ENCODE peak calls at places on chromosomes 3 and 15, in five cellular contexts. One of them, this sample, is unnamed.

GRCh38 chr15:63797901-63798300 is 35.8 kb downstream of the HERC1 start:
- DNase-seq in K562: no peak
- DNase-seq in A549: no peak
- DNase-seq in HepG2: no peak
- DNase-seq in H1: no peak
- DNase-seq in this sample: no peak

GRCh38 chr3:170869240-170869592 is 779 bp downstream of the RPL22L1 start:
- DNase-seq in K562: no peak
- DNase-seq in A549: no peak
- DNase-seq in HepG2: no peak
- DNase-seq in H1: no peak
- DNase-seq in this sample: peak; percentile 22

GRCh38 chr3:25354071-25354470 is 74.0 kb upstream of the RARB start:
- DNase-seq in K562: no peak
- DNase-seq in A549: no peak
- DNase-seq in HepG2: no peak
- DNase-seq in H1: no peak
- DNase-seq in this sample: no peak

GRCh38 chr15:45456212-45457106 is 66.1 kb downstream of the SLC30A4 start:
- DNase-seq in K562: peak; percentile 65
- DNase-seq in A549: peak; percentile 92
- DNase-seq in HepG2: peak; percentile 65
- DNase-seq in H1: no peak
- DNase-seq in this sample: peak; percentile 81

GRCh38 chr15:65532738-65533051 is 2.4 kb downstream of the HACD3 start:
- DNase-seq in K562: peak; percentile 25
- DNase-seq in A549: peak; percentile 43
- DNase-seq in HepG2: peak; percentile 79
- DNase-seq in H1: no peak
- DNase-seq in this sample: no peak

GRCh38 chr3:143134446-143134845 is 14.9 kb downstream of the CHST2 start:
- DNase-seq in K562: peak; percentile 19
- DNase-seq in A549: no peak
- DNase-seq in HepG2: no peak
- DNase-seq in H1: no peak
- DNase-seq in this sample: peak; percentile 18

GRCh38 chr3:145776782-145777408 is 384.1 kb downstream of the PLOD2 start:
- DNase-seq in K562: peak; percentile 22
- DNase-seq in A549: peak; percentile 68
- DNase-seq in HepG2: peak; percentile 47
- DNase-seq in H1: peak; percentile 70
- DNase-seq in this sample: peak; percentile 80

GRCh38 chr3:9088431-9089353 is 125.4 kb upstream of the RAD18 start:
- DNase-seq in K562: no peak
- DNase-seq in A549: no peak
- DNase-seq in HepG2: no peak
- DNase-seq in H1: no peak
- DNase-seq in this sample: no peak

GRCh38 chr3:200747-201146 is 4.2 kb downstream of the CHL1 start:
- DNase-seq in K562: no peak
- DNase-seq in A549: no peak
- DNase-seq in HepG2: no peak
- DNase-seq in H1: no peak
- DNase-seq in this sample: no peak

GRCh38 chr15:90581771-90582471 is 52.2 kb downstream of the CRTC3 start:
- DNase-seq in K562: no peak
- DNase-seq in A549: no peak
- DNase-seq in HepG2: no peak
- DNase-seq in H1: no peak
- DNase-seq in this sample: no peak

GRCh38 chr15:78100886-78101285 is 8.5 kb downstream of the SH2D7 start:
- DNase-seq in K562: no peak
- DNase-seq in A549: no peak
- DNase-seq in HepG2: no peak
- DNase-seq in H1: no peak
- DNase-seq in this sample: no peak

GRCh38 chr15:78178056-78178455 is 28.9 kb downstream of the IDH3A start:
- DNase-seq in K562: no peak
- DNase-seq in A549: no peak
- DNase-seq in HepG2: no peak
- DNase-seq in H1: no peak
- DNase-seq in this sample: no peak

GRCh38 chr3:142651711-142652110 is 55.5 kb downstream of the PLS1 start:
- DNase-seq in K562: no peak
- DNase-seq in A549: no peak
- DNase-seq in HepG2: no peak
- DNase-seq in H1: no peak
- DNase-seq in this sample: no peak

GRCh38 chr3:126314305-126315082 is 42.7 kb downstream of the KLF15 start:
- DNase-seq in K562: no peak
- DNase-seq in A549: no peak
- DNase-seq in HepG2: no peak
- DNase-seq in H1: peak; percentile 29
- DNase-seq in this sample: no peak

GRCh38 chr15:42679285-42680141 is 57.4 kb downstream of the CDAN1 start:
- DNase-seq in K562: no peak
- DNase-seq in A549: peak; percentile 5
- DNase-seq in HepG2: no peak
- DNase-seq in H1: no peak
- DNase-seq in this sample: no peak

GRCh38 chr3:58414538-58415197 is 19.0 kb downstream of the PDHB start:
- DNase-seq in K562: peak; percentile 37
- DNase-seq in A549: peak; percentile 51
- DNase-seq in HepG2: peak; percentile 38
- DNase-seq in H1: peak; percentile 61
- DNase-seq in this sample: peak; percentile 79

GRCh38 chr3:69409831-69410230 is 23.9 kb upstream of the FRMD4B start:
- DNase-seq in K562: no peak
- DNase-seq in A549: no peak
- DNase-seq in HepG2: no peak
- DNase-seq in H1: no peak
- DNase-seq in this sample: no peak

GRCh38 chr15:82810061-82810862 is 834 bp downstream of the WHAMM start:
- DNase-seq in K562: no peak
- DNase-seq in A549: peak; percentile 49
- DNase-seq in HepG2: peak; percentile 39
- DNase-seq in H1: peak; percentile 69
- DNase-seq in this sample: peak; percentile 60

GRCh38 chr3:32934150-32934742 is 17.2 kb upstream of the CCR4 start:
- DNase-seq in K562: no peak
- DNase-seq in A549: peak; percentile 21
- DNase-seq in HepG2: no peak
- DNase-seq in H1: no peak
- DNase-seq in this sample: peak; percentile 22

GRCh38 chr3:177144922-177145321 is 52.4 kb downstream of the TBL1XR1 start:
- DNase-seq in K562: no peak
- DNase-seq in A549: no peak
- DNase-seq in HepG2: no peak
- DNase-seq in H1: no peak
- DNase-seq in this sample: no peak

GRCh38 chr15:28942046-28942445 is 56.3 kb downstream of the APBA2 start:
- DNase-seq in K562: no peak
- DNase-seq in A549: no peak
- DNase-seq in HepG2: no peak
- DNase-seq in H1: no peak
- DNase-seq in this sample: no peak

DNA sequence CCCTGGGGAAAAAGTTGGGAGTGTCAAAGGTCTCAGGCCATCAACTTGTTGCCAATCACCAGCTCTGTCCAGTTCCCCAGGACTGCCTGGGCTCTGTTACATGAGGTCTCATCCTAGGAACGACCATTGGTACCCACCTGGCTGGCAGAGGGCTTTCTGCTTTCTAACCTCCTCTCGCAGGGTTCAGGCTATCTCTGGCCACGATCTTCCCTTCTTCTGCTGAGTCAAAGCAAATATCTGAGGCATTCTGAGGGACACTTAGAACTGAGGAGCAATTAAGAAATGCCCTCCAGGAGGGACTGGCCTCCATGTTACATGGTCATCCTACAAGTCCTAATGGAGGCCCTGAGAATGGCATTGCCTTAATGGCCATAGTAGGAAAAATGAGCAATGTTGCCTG is 77.4 kb downstream of the TGFBR2 start:
- DNase-seq in K562: no peak
- DNase-seq in A549: peak; percentile 19
- DNase-seq in HepG2: no peak
- DNase-seq in H1: no peak
- DNase-seq in this sample: no peak
- TF ChIP-seq JUN in K562: no peak
- TF ChIP-seq JUN in A549: no peak
- TF ChIP-seq JUN in HepG2: no peak
- TF ChIP-seq JUN in H1: no peak
- TF ChIP-seq JUN in this sample: no peak

GRCh38 chr3:54427501-54427900 is 305.1 kb downstream of the CACNA2D3 start:
- DNase-seq in K562: no peak
- DNase-seq in A549: no peak
- DNase-seq in HepG2: no peak
- DNase-seq in H1: no peak
- DNase-seq in this sample: no peak
- H3K4me2 ChIP-seq in K562: no peak overlapping the region
- H3K4me2 ChIP-seq in A549: no peak overlapping the region
- H3K4me2 ChIP-seq in HepG2: no peak overlapping the region
- H3K4me2 ChIP-seq in H1: no peak overlapping the region
- H3K4me2 ChIP-seq in this sample: no peak overlapping the region

GRCh38 chr3:67558429-67558828 is 96.0 kb downstream of the SUCLG2 start:
- DNase-seq in K562: no peak
- DNase-seq in A549: no peak
- DNase-seq in HepG2: no peak
- DNase-seq in H1: no peak
- DNase-seq in this sample: peak; percentile 5
- TF ChIP-seq JUN in K562: no peak
- TF ChIP-seq JUN in A549: no peak
- TF ChIP-seq JUN in HepG2: no peak
- TF ChIP-seq JUN in H1: no peak
- TF ChIP-seq JUN in this sample: no peak

DNA sequence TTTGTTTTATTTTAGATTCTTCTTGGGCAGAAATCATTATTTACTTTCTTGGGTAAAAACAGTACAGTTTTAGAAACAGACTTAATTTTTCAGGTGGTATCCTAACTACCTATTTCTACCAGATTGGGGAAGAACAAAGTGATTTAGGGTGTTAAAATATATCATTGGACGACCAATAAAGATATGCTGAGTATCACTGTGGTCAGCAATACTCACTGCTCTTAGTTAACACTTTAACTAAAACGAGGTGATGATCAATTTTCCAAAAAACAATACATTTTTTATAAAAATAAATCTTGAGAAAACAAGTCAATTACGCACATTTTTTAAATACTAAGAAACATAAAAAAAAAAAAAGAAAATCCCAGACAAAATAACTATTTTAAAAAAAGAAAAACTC is 3.6 kb downstream of the COPS2 start:
- DNase-seq in K562: no peak
- DNase-seq in A549: no peak
- DNase-seq in HepG2: no peak
- DNase-seq in H1: no peak
- DNase-seq in this sample: no peak
- H3K4me2 ChIP-seq in K562: no peak overlapping the region
- H3K4me2 ChIP-seq in A549: no peak overlapping the region
- H3K4me2 ChIP-seq in HepG2: no peak overlapping the region
- H3K4me2 ChIP-seq in H1: no peak overlapping the region
- H3K4me2 ChIP-seq in this sample: no peak overlapping the region

GRCh38 chr3:48082580-48083187 is 66.5 kb upstream of the MAP4 start:
- DNase-seq in K562: peak; percentile 63
- DNase-seq in A549: no peak
- DNase-seq in HepG2: no peak
- DNase-seq in H1: no peak
- DNase-seq in this sample: no peak

DNA sequence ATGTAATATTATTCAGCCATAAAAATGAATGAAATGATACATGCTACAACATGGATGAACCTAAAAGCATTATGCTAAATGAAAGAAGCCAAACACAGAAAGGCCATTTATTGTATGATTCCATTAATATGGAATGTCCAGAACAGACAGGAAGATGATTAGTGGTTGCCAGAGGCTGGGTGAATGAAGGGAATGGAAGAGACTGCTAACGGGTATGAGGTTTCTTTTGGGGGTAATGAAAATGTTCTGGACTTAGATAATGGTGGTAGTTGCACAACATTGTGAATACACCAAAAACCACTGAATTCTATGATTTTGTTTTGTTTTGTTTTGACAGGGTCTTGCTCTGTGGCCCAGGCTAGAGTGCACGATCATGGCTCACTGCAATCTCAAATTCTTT is 61.6 kb upstream of the MAP4 start:
- DNase-seq in K562: no peak
- DNase-seq in A549: no peak
- DNase-seq in HepG2: no peak
- DNase-seq in H1: no peak
- DNase-seq in this sample: no peak
- TF ChIP-seq JUN in K562: no peak
- TF ChIP-seq JUN in A549: no peak
- TF ChIP-seq JUN in HepG2: no peak
- TF ChIP-seq JUN in H1: no peak
- TF ChIP-seq JUN in this sample: no peak

GRCh38 chr15:43932907-43933306 is 106.1 kb downstream of the WDR76 start:
- DNase-seq in K562: no peak
- DNase-seq in A549: no peak
- DNase-seq in HepG2: no peak
- DNase-seq in H1: no peak
- DNase-seq in this sample: peak; percentile 42
- H3K4me2 ChIP-seq in K562: no peak overlapping the region
- H3K4me2 ChIP-seq in A549: no peak overlapping the region
- H3K4me2 ChIP-seq in HepG2: no peak overlapping the region
- H3K4me2 ChIP-seq in H1: no peak overlapping the region
- H3K4me2 ChIP-seq in this sample: no peak overlapping the region

DNA sequence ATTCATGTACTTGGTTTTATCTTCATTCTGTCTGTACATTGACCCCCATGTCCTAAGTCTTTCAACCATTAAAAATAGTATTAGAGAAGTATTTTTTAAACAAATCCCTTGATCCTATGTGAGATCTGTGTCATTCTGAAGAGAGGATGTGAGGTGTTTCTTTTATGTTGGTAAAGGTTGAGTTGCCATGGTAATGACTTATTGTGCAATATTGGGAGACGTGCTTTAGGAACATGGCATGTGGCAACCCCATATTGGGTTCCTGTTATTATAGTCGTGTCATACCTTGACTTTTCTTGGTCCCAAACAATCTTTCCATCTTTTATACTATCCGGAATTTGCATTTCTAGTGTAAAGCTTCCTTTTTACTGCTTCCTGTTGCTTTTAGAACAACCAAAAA is 203.1 kb downstream of the KCNAB1 start:
- DNase-seq in K562: no peak
- DNase-seq in A549: no peak
- DNase-seq in HepG2: no peak
- DNase-seq in H1: no peak
- DNase-seq in this sample: no peak
- TF ChIP-seq JUN in K562: no peak
- TF ChIP-seq JUN in A549: no peak
- TF ChIP-seq JUN in HepG2: no peak
- TF ChIP-seq JUN in H1: no peak
- TF ChIP-seq JUN in this sample: no peak

DNA sequence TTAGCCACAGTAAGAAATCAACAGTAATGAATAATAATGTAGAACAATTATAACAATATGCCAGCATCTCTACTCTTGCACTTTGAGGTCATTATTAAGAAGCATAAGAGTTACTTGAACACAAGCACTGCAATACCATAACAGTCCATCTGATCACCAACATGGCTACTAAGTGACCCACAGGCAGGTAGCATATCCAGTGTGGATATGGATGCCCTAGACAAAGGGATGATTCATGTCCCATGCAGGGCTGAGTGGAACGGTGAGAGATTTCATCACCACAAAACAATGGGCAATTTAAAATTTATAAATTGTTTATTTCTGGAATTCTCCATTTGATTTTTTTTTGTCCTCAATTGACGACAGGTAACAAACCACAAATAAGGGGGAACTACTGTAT is 107.7 kb upstream of the TSC22D2 start:
- DNase-seq in K562: no peak
- DNase-seq in A549: peak; percentile 20
- DNase-seq in HepG2: no peak
- DNase-seq in H1: no peak
- DNase-seq in this sample: peak; percentile 20
- H3K4me2 ChIP-seq in K562: no peak overlapping the region
- H3K4me2 ChIP-seq in A549: no peak overlapping the region
- H3K4me2 ChIP-seq in HepG2: no peak overlapping the region
- H3K4me2 ChIP-seq in H1: no peak overlapping the region
- H3K4me2 ChIP-seq in this sample: peak overlapping the region; percentile 69